ENCODE peak calls at places on chromosomes 13 and 19, in eight cellular contexts. One of them, this sample, is unnamed. For H3K27me3, the result is how much of the 10 kb centered on the place peaks cover.

GRCh38 chr13:102317593-102317992 is 84.3 kb downstream of the FGF14 start:
- DNase-seq in esophagus squamous epithelium: no peak
- DNase-seq in breast epithelium: no peak
- DNase-seq in endothelial cell of umbilical vein: no peak
- DNase-seq in transverse colon: peak
- DNase-seq in H1: no peak
- DNase-seq in IMR-90: peak
- DNase-seq in HCT116: no peak
- DNase-seq in this sample: peak

GRCh38 chr13:26847281-26847680 is 86.7 kb upstream of the GPR12 start:
- DNase-seq in esophagus squamous epithelium: no peak
- DNase-seq in breast epithelium: no peak
- DNase-seq in endothelial cell of umbilical vein: no peak
- DNase-seq in transverse colon: no peak
- DNase-seq in H1: no peak
- DNase-seq in IMR-90: no peak
- DNase-seq in HCT116: no peak
- DNase-seq in this sample: no peak

GRCh38 chr19:36488816-36489138 is 584 bp downstream of the ZNF566 start:
- DNase-seq in esophagus squamous epithelium: no peak
- DNase-seq in breast epithelium: no peak
- DNase-seq in endothelial cell of umbilical vein: no peak
- DNase-seq in transverse colon: no peak
- DNase-seq in H1: no peak
- DNase-seq in IMR-90: no peak
- DNase-seq in HCT116: peak
- DNase-seq in this sample: peak

GRCh38 chr13:44806841-44807240 is 182.4 kb downstream of the NUFIP1 start:
- DNase-seq in esophagus squamous epithelium: no peak
- DNase-seq in breast epithelium: no peak
- DNase-seq in endothelial cell of umbilical vein: no peak
- DNase-seq in transverse colon: no peak
- DNase-seq in H1: no peak
- DNase-seq in IMR-90: no peak
- DNase-seq in HCT116: no peak
- DNase-seq in this sample: peak

GRCh38 chr13:86725105-86725504 is 925.9 kb upstream of the SLITRK6 start:
- DNase-seq in esophagus squamous epithelium: no peak
- DNase-seq in breast epithelium: no peak
- DNase-seq in endothelial cell of umbilical vein: no peak
- DNase-seq in transverse colon: no peak
- DNase-seq in H1: no peak
- DNase-seq in IMR-90: no peak
- DNase-seq in HCT116: no peak
- DNase-seq in this sample: no peak

GRCh38 chr19:1481893-1482360 is 2.9 kb upstream of the C19orf25 start:
- DNase-seq in esophagus squamous epithelium: no peak
- DNase-seq in breast epithelium: no peak
- DNase-seq in endothelial cell of umbilical vein: no peak
- DNase-seq in transverse colon: no peak
- DNase-seq in H1: no peak
- DNase-seq in IMR-90: no peak
- DNase-seq in HCT116: no peak
- DNase-seq in this sample: no peak

GRCh38 chr19:2476451-2477140 is 669 bp downstream of the GADD45B start:
- DNase-seq in esophagus squamous epithelium: no peak
- DNase-seq in breast epithelium: peak
- DNase-seq in endothelial cell of umbilical vein: peak
- DNase-seq in transverse colon: peak
- DNase-seq in H1: peak
- DNase-seq in IMR-90: peak
- DNase-seq in HCT116: no peak
- DNase-seq in this sample: peak

GRCh38 chr13:35475960-35476943 is at the start of gene MAB21L1:
- DNase-seq in esophagus squamous epithelium: no peak
- DNase-seq in breast epithelium: no peak
- DNase-seq in endothelial cell of umbilical vein: peak
- DNase-seq in transverse colon: peak
- DNase-seq in H1: peak
- DNase-seq in IMR-90: peak
- DNase-seq in HCT116: no peak
- DNase-seq in this sample: no peak

GRCh38 chr13:110245421-110245899 is 61.5 kb downstream of the COL4A1 start:
- DNase-seq in esophagus squamous epithelium: no peak
- DNase-seq in breast epithelium: no peak
- DNase-seq in endothelial cell of umbilical vein: no peak
- DNase-seq in transverse colon: no peak
- DNase-seq in H1: peak
- DNase-seq in IMR-90: peak
- DNase-seq in HCT116: no peak
- DNase-seq in this sample: no peak

GRCh38 chr13:68676513-68677115 is 1431.0 kb upstream of the ATXN8OS start:
- DNase-seq in esophagus squamous epithelium: no peak
- DNase-seq in breast epithelium: no peak
- DNase-seq in endothelial cell of umbilical vein: no peak
- DNase-seq in transverse colon: no peak
- DNase-seq in H1: no peak
- DNase-seq in IMR-90: no peak
- DNase-seq in HCT116: no peak
- DNase-seq in this sample: no peak

GRCh38 chr19:41932259-41933130 is 4.2 kb upstream of the ERFL start:
- DNase-seq in esophagus squamous epithelium: no peak
- DNase-seq in breast epithelium: no peak
- DNase-seq in endothelial cell of umbilical vein: no peak
- DNase-seq in transverse colon: no peak
- DNase-seq in H1: no peak
- DNase-seq in IMR-90: no peak
- DNase-seq in HCT116: no peak
- DNase-seq in this sample: no peak
- H3K27me3 ChIP-seq in esophagus squamous epithelium: under half
- H3K27me3 ChIP-seq in breast epithelium: half or more
- H3K27me3 ChIP-seq in endothelial cell of umbilical vein: half or more
- H3K27me3 ChIP-seq in transverse colon: half or more
- H3K27me3 ChIP-seq in H1: half or more
- H3K27me3 ChIP-seq in IMR-90: half or more
- H3K27me3 ChIP-seq in HCT116: under half
- H3K27me3 ChIP-seq in this sample: under half

GRCh38 chr13:24271611-24272451 is 37.5 kb upstream of the C1QTNF9 start:
- DNase-seq in esophagus squamous epithelium: no peak
- DNase-seq in breast epithelium: no peak
- DNase-seq in endothelial cell of umbilical vein: peak
- DNase-seq in transverse colon: peak
- DNase-seq in H1: no peak
- DNase-seq in IMR-90: peak
- DNase-seq in HCT116: no peak
- DNase-seq in this sample: peak

GRCh38 chr13:24269803-24270202 is 39.6 kb upstream of the C1QTNF9 start:
- DNase-seq in esophagus squamous epithelium: no peak
- DNase-seq in breast epithelium: no peak
- DNase-seq in endothelial cell of umbilical vein: no peak
- DNase-seq in transverse colon: no peak
- DNase-seq in H1: no peak
- DNase-seq in IMR-90: peak
- DNase-seq in HCT116: no peak
- DNase-seq in this sample: no peak

GRCh38 chr13:24272452-24273161 is 36.8 kb upstream of the C1QTNF9 start:
- DNase-seq in esophagus squamous epithelium: no peak
- DNase-seq in breast epithelium: no peak
- DNase-seq in endothelial cell of umbilical vein: no peak
- DNase-seq in transverse colon: no peak
- DNase-seq in H1: no peak
- DNase-seq in IMR-90: no peak
- DNase-seq in HCT116: no peak
- DNase-seq in this sample: no peak

GRCh38 chr13:24270639-24271131 is 38.7 kb upstream of the C1QTNF9 start:
- DNase-seq in esophagus squamous epithelium: peak
- DNase-seq in breast epithelium: no peak
- DNase-seq in endothelial cell of umbilical vein: peak
- DNase-seq in transverse colon: peak
- DNase-seq in H1: no peak
- DNase-seq in IMR-90: peak
- DNase-seq in HCT116: no peak
- DNase-seq in this sample: peak

GRCh38 chr13:24271231-24271610 is 38.2 kb upstream of the C1QTNF9 start:
- DNase-seq in esophagus squamous epithelium: no peak
- DNase-seq in breast epithelium: no peak
- DNase-seq in endothelial cell of umbilical vein: no peak
- DNase-seq in transverse colon: no peak
- DNase-seq in H1: no peak
- DNase-seq in IMR-90: no peak
- DNase-seq in HCT116: no peak
- DNase-seq in this sample: no peak
- H3K4me3 ChIP-seq in esophagus squamous epithelium: no peak
- H3K4me3 ChIP-seq in breast epithelium: peak
- H3K4me3 ChIP-seq in endothelial cell of umbilical vein: no peak
- H3K4me3 ChIP-seq in transverse colon: no peak
- H3K4me3 ChIP-seq in H1: no peak
- H3K4me3 ChIP-seq in IMR-90: peak
- H3K4me3 ChIP-seq in HCT116: no peak
- H3K4me3 ChIP-seq in this sample: no peak

GRCh38 chr19:3508771-3509535 is 2.8 kb downstream of the FZR1 start:
- DNase-seq in esophagus squamous epithelium: no peak
- DNase-seq in breast epithelium: no peak
- DNase-seq in endothelial cell of umbilical vein: no peak
- DNase-seq in transverse colon: no peak
- DNase-seq in H1: no peak
- DNase-seq in IMR-90: peak
- DNase-seq in HCT116: no peak
- DNase-seq in this sample: no peak

GRCh38 chr19:3509566-3509989 is 3.5 kb downstream of the FZR1 start:
- DNase-seq in esophagus squamous epithelium: no peak
- DNase-seq in breast epithelium: no peak
- DNase-seq in endothelial cell of umbilical vein: no peak
- DNase-seq in transverse colon: no peak
- DNase-seq in H1: no peak
- DNase-seq in IMR-90: peak
- DNase-seq in HCT116: no peak
- DNase-seq in this sample: no peak

GRCh38 chr19:3506384-3507340 is 551 bp downstream of the FZR1 start:
- DNase-seq in esophagus squamous epithelium: peak
- DNase-seq in breast epithelium: no peak
- DNase-seq in endothelial cell of umbilical vein: peak
- DNase-seq in transverse colon: peak
- DNase-seq in H1: no peak
- DNase-seq in IMR-90: no peak
- DNase-seq in HCT116: no peak
- DNase-seq in this sample: peak

GRCh38 chr19:3505598-3506383 is at the start of gene FZR1:
- DNase-seq in esophagus squamous epithelium: peak
- DNase-seq in breast epithelium: peak
- DNase-seq in endothelial cell of umbilical vein: peak
- DNase-seq in transverse colon: peak
- DNase-seq in H1: peak
- DNase-seq in IMR-90: peak
- DNase-seq in HCT116: peak
- DNase-seq in this sample: peak

DNA sequence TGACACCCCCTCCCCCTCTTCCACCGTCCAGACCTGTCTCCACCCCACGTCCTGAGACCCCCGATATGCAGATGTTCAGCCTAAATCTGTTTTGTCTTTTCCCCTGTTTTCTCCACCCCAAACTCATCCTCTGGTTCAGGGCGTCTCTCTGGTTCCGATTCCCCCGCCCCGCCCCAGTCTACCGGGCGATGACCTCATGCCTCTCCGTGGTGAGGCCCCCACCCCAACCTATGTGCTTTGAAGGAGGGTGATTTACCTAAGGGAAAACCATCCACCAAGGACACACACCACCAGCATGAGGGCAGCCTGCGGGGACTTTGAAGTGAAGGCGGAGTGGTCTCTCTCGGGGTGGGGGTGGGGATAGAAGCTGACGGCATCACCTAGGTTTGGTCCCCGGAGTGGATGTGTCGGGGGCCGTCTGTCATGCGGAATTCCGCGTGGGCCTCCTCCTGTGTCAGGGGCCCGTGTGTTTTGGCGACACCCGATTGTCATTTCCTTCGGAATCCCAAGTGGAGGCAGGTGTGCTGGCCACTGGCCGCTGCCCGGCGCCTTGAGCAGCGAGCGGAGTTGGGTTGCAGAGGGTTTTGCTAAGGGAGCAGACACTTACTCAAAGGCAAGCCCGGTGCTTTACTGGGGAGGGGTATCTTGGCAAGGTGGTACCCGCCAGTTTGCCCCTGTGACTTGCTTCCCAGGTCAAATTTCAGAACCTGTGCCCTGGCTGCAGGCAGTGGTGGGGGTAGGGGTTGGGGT is 1.4 kb downstream of the FZR1 start:
- DNase-seq in esophagus squamous epithelium: no peak
- DNase-seq in breast epithelium: no peak
- DNase-seq in endothelial cell of umbilical vein: peak
- DNase-seq in transverse colon: peak
- DNase-seq in H1: peak
- DNase-seq in IMR-90: no peak
- DNase-seq in HCT116: no peak
- DNase-seq in this sample: peak
- TF ChIP-seq POLR2A in esophagus squamous epithelium: peak
- TF ChIP-seq POLR2A in breast epithelium: no peak
- TF ChIP-seq POLR2A in endothelial cell of umbilical vein: no peak
- TF ChIP-seq POLR2A in transverse colon: no peak
- TF ChIP-seq POLR2A in H1: no peak
- TF ChIP-seq POLR2A in IMR-90: no peak
- TF ChIP-seq POLR2A in HCT116: no peak
- TF ChIP-seq POLR2A in this sample: no peak

GRCh38 chr13:20429682-20430081 is 96.0 kb downstream of the CRYL1 start:
- DNase-seq in esophagus squamous epithelium: no peak
- DNase-seq in breast epithelium: no peak
- DNase-seq in endothelial cell of umbilical vein: no peak
- DNase-seq in transverse colon: no peak
- DNase-seq in H1: no peak
- DNase-seq in IMR-90: no peak
- DNase-seq in HCT116: no peak
- DNase-seq in this sample: no peak

GRCh38 chr13:20431080-20431479 is 94.6 kb downstream of the CRYL1 start:
- DNase-seq in esophagus squamous epithelium: no peak
- DNase-seq in breast epithelium: no peak
- DNase-seq in endothelial cell of umbilical vein: no peak
- DNase-seq in transverse colon: no peak
- DNase-seq in H1: no peak
- DNase-seq in IMR-90: no peak
- DNase-seq in HCT116: no peak
- DNase-seq in this sample: no peak

GRCh38 chr13:20430296-20430695 is 95.4 kb downstream of the CRYL1 start:
- DNase-seq in esophagus squamous epithelium: no peak
- DNase-seq in breast epithelium: no peak
- DNase-seq in endothelial cell of umbilical vein: no peak
- DNase-seq in transverse colon: no peak
- DNase-seq in H1: no peak
- DNase-seq in IMR-90: no peak
- DNase-seq in HCT116: no peak
- DNase-seq in this sample: no peak

GRCh38 chr13:20426766-20427448 is 98.8 kb downstream of the CRYL1 start:
- DNase-seq in esophagus squamous epithelium: no peak
- DNase-seq in breast epithelium: no peak
- DNase-seq in endothelial cell of umbilical vein: no peak
- DNase-seq in transverse colon: no peak
- DNase-seq in H1: no peak
- DNase-seq in IMR-90: peak
- DNase-seq in HCT116: no peak
- DNase-seq in this sample: no peak

GRCh38 chr13:20428666-20429644 is 96.7 kb downstream of the CRYL1 start:
- DNase-seq in esophagus squamous epithelium: no peak
- DNase-seq in breast epithelium: no peak
- DNase-seq in endothelial cell of umbilical vein: no peak
- DNase-seq in transverse colon: no peak
- DNase-seq in H1: no peak
- DNase-seq in IMR-90: peak
- DNase-seq in HCT116: no peak
- DNase-seq in this sample: no peak
- H3K27me3 ChIP-seq in esophagus squamous epithelium: under half
- H3K27me3 ChIP-seq in breast epithelium: under half
- H3K27me3 ChIP-seq in endothelial cell of umbilical vein: under half
- H3K27me3 ChIP-seq in transverse colon: under half
- H3K27me3 ChIP-seq in H1: under half
- H3K27me3 ChIP-seq in IMR-90: under half
- H3K27me3 ChIP-seq in HCT116: under half
- H3K27me3 ChIP-seq in this sample: under half

This sample was measured in body of pancreas.